ENCODE peak calls at places on chromosome 1, in nine cellular contexts. V is iPS-NIHi11, F is AG08396, P is ELF-1, Y is MM.1S, X is adipocyte, S is lung microvascular endothelial cell, K is cardiac fibroblast, B is A549. D is an unnamed sample.

GRCh38 chr1:207903767-207904166 is 7.2 kb downstream of the CD34 start:
- DNase-seq in V (no peak), F (no peak), P (no peak), Y (no peak), X (peak; percentile 31), S (no peak), K (peak; percentile 71), B (no peak), D (no peak)

GRCh38 chr1:65176071-65176470 is 28.1 kb downstream of the AK4 start:
- DNase-seq in V (no peak), F (no peak), P (no peak), Y (no peak), X (no peak), S (no peak), K (no peak), B (no peak), D (no peak)

GRCh38 chr1:107273515-107273914 is 132.7 kb downstream of the NTNG1 start:
- DNase-seq in V (no peak), F (no peak), P (no peak), Y (no peak), X (no peak), S (no peak), K (no peak), B (no peak), D (no peak)

GRCh38 chr1:154325583-154326545 is 539 bp downstream of the ATP8B2 start:
- DNase-seq in V (peak; percentile 83), F (peak; percentile 93), P (peak; percentile 90), Y (peak; percentile 77), X (peak; percentile 96), S (peak; percentile 74), K (peak; percentile 92), B (peak; percentile 88), D (peak; percentile 87)

GRCh38 chr1:15525043-15525958 is 1.3 kb upstream of the CASP9 start:
- DNase-seq in V (peak; percentile 86), F (no peak), P (no peak), Y (peak; percentile 97), X (no peak), S (no peak), K (no peak), B (no peak), D (peak; percentile 42)

GRCh38 chr1:227356582-227357228 is 38.4 kb upstream of the CDC42BPA start:
- DNase-seq in V (peak; percentile 62), F (no peak), P (peak; percentile 91), Y (peak; percentile 61), X (no peak), S (peak; percentile 60), K (peak; percentile 27), B (peak; percentile 61), D (no peak)

GRCh38 chr1:114522264-114522575 is 11.2 kb upstream of the TRIM33 start:
- DNase-seq in V (no peak), F (no peak), P (no peak), Y (no peak), X (no peak), S (no peak), K (no peak), B (no peak), D (no peak)

GRCh38 chr1:35706846-35707245 is 11.8 kb downstream of the C1orf216 start:
- DNase-seq in V (no peak), F (no peak), P (peak; percentile 41), Y (no peak), X (no peak), S (no peak), K (no peak), B (no peak), D (no peak)

GRCh38 chr1:223759273-223759672 is 46.9 kb downstream of the CAPN2 start:
- DNase-seq in V (peak; percentile 72), F (no peak), P (peak; percentile 72), Y (no peak), X (no peak), S (no peak), K (no peak), B (no peak), D (no peak)

D was measured in left kidney.